ENCODE peak calls at places on chromosome 21, in five cellular contexts. E, U, A, S and M are unnamed samples.

GRCh38 chr21:37088196-37088595 is 15.1 kb downstream of the TTC3 start:
- DNase-seq in E (no peak), U (no peak), A (no peak), S (no peak), M (peak)

GRCh38 chr21:17334478-17334877 is 178.4 kb upstream of the CXADR start:
- DNase-seq in E (no peak), U (no peak), A (no peak), S (no peak), M (no peak)

GRCh38 chr21:17610862-17611261 is 1.8 kb downstream of the BTG3 start:
- DNase-seq in E (no peak), U (peak), A (peak), S (no peak), M (peak)

GRCh38 chr21:43916691-43917514 is 51.9 kb downstream of the AGPAT3 start:
- DNase-seq in E (peak), U (no peak), A (no peak), S (peak), M (no peak)

GRCh38 chr21:39661740-39662139 is 49.0 kb downstream of the B3GALT5 start:
- DNase-seq in E (no peak), U (no peak), A (no peak), S (no peak), M (no peak)

GRCh38 chr21:16264314-16264713 is 534.5 kb downstream of the USP25 start:
- DNase-seq in E (no peak), U (no peak), A (no peak), S (no peak), M (no peak)

GRCh38 chr21:39911286-39911685 is 44.0 kb downstream of the PCP4 start:
- DNase-seq in E (no peak), U (no peak), A (no peak), S (no peak), M (no peak)

GRCh38 chr21:30257773-30258172 is 25.0 kb downstream of the KRTAP24-1 start:
- DNase-seq in E (no peak), U (no peak), A (peak), S (no peak), M (peak)

GRCh38 chr21:21163904-21164303 is 165.7 kb downstream of the NCAM2 start:
- DNase-seq in E (no peak), U (peak), A (peak), S (no peak), M (peak)

GRCh38 chr21:37145635-37146111 is 72.6 kb downstream of the TTC3 start:
- DNase-seq in E (no peak), U (no peak), A (no peak), S (no peak), M (peak)

GRCh38 chr21:39885119-39885848 is 18.0 kb downstream of the PCP4 start:
- DNase-seq in E (no peak), U (no peak), A (no peak), S (no peak), M (no peak)

DNA sequence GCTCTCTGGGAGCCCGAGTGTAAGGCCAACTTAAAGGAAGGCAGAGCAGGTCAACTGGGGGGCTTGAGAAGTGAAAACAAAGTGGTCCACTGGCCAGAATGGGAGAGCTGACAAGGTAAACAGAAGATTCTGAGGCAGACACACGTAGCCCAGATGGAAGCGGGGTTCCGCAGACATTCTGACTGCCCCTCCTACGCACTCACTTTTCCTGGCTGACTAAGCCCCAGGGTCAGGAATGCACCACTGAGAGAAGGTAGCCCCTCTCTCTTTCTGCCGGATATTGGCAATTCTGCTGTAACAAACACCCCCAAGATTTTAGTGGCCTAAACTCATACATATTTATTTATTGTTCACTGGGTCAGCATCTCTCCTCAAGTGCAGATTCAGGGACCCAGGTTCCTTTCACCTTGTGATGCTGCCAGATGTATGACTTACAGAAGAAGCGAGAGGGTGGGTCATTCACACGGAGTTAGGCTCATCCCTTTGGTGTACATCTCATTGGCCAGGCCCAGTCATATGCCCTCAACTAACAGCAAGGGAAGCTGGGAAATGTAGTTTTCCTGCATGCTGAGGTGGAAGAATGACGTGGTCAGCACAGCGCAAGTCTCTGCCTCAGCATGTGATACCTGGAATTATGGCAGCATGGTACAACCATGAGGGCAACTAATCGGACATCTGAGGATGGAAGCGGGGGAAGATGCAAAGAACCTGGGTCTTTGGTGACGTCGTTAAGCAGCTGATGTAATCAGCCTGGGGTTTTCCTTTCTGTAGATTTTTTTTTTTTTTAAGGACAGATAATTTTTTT is 43.5 kb upstream of the MRPS6 start:
- DNase-seq in E (no peak), U (no peak), A (peak), S (no peak), M (peak)
- H3K4me3 ChIP-seq in E (no peak), U (no peak), A (no peak), S (no peak), M (peak)

DNA sequence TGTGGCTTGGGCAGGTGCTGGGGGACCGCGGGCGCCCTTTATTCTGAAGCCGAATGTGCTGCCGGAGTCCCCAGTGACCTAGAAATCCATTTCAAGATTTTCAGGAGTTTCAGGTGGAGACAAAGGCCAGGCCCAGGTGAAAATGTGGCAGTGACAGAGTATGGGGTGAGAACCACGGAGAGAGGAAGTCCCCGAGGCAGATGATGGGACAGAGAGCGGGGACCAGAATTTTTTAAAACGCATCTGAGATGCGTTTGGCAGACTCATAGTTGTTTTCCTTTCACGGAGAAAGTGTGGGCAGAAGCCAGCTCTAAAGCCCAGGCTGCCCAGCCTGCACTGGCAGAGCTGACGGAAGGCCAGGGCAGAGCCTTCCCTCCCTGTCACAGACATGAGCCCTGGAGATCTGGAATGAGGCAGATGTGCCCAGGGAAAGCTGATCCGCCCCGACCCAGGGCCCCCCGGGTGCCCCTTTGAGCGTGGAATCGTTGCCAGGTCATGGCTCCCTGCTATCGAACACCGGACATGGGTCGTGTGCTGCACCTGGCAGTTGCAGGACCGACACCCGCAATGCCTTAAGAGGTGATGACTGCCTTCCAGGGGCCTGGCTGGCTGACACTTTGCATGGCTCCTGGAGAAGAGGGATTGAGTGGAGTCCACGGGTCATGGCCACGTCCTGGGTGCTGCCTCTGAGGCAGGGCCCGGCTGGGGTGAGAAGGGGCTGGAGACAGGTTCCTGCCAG is 6.5 kb upstream of the SLX9 start:
- DNase-seq in E (no peak), U (no peak), A (no peak), S (peak), M (no peak)
- H3K4me3 ChIP-seq in E (no peak), U (no peak), A (no peak), S (no peak), M (no peak)

DNA sequence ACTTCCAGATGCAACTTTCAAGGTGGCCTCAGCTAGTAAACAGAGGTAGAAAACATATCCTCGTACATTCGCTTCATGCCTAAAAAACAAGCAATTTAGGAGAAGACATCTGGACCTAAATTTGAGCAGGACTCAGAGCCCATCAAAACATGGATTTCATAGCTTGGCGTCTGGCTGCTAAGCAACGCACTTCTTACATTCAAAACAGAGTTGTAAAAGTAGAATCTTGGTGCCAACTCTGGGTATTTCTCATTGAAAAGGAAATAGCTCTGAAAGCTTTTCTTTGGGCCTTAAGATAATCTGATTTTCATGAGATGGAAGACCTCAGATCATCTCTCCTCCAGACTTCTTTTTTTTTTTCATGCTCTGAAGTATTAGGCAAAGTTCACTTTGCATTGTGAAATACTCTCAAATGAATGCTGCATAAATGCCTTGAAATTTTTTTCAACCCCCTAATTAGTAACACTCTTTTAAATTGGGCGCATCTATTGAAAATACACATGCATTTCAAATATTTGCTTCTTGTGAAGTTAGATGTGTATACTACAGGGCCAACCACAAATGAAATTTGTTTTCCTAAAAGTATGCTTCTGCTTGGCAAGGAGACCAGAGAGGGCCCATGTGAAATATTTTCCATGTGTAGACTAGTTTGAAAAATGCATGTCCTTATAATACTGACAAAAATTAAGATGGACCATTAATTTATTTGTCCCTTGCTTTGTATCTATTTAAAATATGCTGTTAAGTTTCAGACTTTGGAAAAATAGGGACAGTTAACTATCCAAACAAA is 4.2 kb downstream of the ADAMTS5 start:
- DNase-seq in E (no peak), U (no peak), A (no peak), S (no peak), M (no peak)
- H3K4me3 ChIP-seq in E (peak), U (peak), A (no peak), S (no peak), M (no peak)

DNA sequence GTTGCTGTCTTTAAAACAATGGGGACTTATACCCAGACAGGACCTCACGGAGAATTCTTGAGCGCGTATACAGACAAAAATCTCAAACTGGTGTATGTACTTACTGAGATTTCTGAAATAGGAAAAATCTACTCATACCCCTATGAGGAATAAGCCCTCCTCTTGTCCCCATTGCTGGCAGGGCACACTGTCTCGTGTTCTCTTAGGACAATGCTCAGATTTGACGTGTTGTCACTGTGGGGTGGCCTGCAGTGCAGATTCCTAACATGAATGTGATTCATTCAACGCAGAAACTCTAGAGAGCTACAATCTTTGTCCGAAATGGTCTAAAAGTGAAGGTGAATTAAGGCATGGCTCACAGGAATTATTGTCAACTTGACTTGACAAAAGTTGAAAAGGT is 31.1 kb upstream of the PDE9A start:
- DNase-seq in E (peak), U (no peak), A (no peak), S (no peak), M (no peak)
- H3K4me3 ChIP-seq in E (no peak), U (no peak), A (no peak), S (no peak), M (no peak)

GRCh38 chr21:32261929-32262328 is 16.9 kb downstream of the MIS18A start:
- DNase-seq in E (no peak), U (no peak), A (no peak), S (no peak), M (no peak)
- H3K4me3 ChIP-seq in E (no peak), U (no peak), A (no peak), S (no peak), M (no peak)

DNA sequence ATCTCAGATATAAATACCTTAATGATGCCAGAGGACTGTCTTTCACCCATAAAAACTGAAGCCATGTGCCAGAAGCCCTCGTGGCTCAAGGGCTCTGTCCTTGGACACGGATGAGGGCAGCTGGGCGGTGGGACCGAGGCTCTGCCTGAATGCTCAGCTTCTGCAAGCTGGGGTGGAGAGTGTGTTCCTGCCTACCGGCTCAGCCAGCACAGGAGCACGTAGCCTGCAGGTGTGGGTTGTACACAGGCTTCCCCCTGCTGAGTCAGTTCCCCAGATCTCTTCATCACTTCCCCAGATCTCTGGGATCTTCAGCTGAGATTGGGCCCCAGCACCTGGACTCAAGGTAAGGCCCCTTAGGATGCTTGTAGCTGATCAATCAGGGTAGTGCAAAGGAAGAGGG is 15.4 kb downstream of the KCNJ15 start:
- DNase-seq in E (no peak), U (no peak), A (no peak), S (no peak), M (no peak)
- H3K4me3 ChIP-seq in E (no peak), U (no peak), A (no peak), S (no peak), M (no peak)

DNA sequence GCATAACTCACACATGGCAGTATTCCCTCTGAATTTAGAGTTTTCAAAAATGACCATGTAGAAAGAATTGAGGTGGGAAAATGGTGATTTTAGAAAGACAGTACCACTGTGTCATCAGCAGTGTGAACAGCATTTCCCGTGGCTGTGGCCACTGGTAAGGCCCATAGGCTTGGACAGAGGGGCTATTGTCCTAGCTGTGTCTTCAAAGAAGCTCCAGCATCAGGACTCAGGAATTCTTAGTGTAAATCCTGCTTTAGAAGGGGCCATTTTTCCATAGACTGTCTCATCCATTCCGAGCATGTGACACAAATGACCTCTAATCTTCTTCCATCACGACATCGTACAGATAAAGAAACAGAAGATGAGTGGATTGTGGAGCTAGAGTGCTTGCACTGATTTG is 119.3 kb upstream of the BACE2 start:
- DNase-seq in E (no peak), U (no peak), A (no peak), S (no peak), M (no peak)
- H3K4me3 ChIP-seq in E (no peak), U (no peak), A (no peak), S (no peak), M (no peak)

DNA sequence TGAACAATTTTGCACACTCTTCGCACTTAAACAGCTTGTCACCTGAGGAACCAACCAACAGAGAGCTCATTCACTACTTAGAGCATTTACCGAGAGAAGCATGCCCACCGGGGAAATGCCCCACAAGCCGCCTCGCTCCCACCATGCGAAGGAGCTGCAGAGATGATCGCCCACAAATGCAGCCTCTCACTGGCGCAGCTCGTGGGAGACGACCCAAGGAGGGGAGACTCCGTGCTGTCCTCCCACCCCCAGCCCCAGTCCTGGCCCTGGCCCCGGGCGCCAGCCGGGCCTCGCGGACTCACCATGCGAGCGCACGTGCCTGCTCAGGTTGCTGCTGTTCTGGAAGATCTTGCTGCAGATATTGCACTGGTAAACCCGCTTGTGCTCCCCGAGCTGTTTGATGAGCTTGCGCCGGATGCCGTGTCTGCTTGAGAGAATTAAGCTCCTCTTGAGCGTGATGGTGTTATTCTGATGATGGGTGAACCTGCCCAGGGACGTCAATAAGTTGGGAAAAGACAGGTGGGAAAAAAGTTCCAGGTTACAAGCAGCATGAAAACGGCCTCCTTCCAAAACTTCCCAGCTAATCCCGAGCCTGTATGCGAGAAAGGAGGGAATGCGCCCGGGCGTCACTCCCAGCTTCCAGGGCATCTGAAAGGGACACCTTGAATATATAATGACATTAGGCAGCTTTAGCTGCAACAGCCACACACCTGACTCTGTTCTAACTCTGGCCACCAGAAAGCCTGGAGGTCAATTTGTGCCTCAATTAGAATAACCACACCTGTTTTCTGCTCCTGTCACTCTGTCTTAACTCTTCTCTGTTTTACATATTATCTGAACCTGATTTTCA is 42.8 kb downstream of the PRDM15 start:
- DNase-seq in E (no peak), U (no peak), A (no peak), S (no peak), M (no peak)
- H3K4me3 ChIP-seq in E (no peak), U (no peak), A (no peak), S (no peak), M (no peak)

GRCh38 chr21:14384453-14384852 is 1.5 kb upstream of the HSPA13 start:
- DNase-seq in E (no peak), U (no peak), A (no peak), S (no peak), M (no peak)
- H3K4me3 ChIP-seq in E (no peak), U (no peak), A (peak), S (peak), M (no peak)